ENCODE peak calls at places on chromosome 9, in seven cellular contexts. I is heart right ventricle; P is left cardiac atrium; M is activated T-helper 17 cell treated with anti-CD3 and anti-CD28 coated beads, Interleukin-2, amount 50 U/mL, for 72 hours; X is omental fat pad; L is activated CD8-positive, alpha-beta T cell treated with anti-CD3 and anti-CD28 coated beads, Interleukin-2, amount 10 ng/mL, durations not matched to agents 7 days and 5 days; V is aorta. H is an unnamed sample.

GRCh38 chr9:107615325-107615724 is 125.8 kb upstream of the KLF4 start:
- ATAC-seq in I (no peak), P (peak), M (no peak), X (peak), L (no peak), V (no peak), H (no peak)

GRCh38 chr9:132627120-132627519 is 42.7 kb downstream of the DDX31 start:
- ATAC-seq in I (no peak), P (no peak), M (no peak), X (no peak), L (no peak), V (no peak), H (no peak)

GRCh38 chr9:134377976-134378375 is 51.7 kb downstream of the RXRA start:
- ATAC-seq in I (no peak), P (peak), M (no peak), X (peak), L (no peak), V (no peak), H (no peak)

GRCh38 chr9:91073049-91073810 is 271.6 kb downstream of the SYK start:
- ATAC-seq in I (no peak), P (no peak), M (no peak), X (no peak), L (no peak), V (no peak), H (no peak)

GRCh38 chr9:116616304-116616914 is 70.7 kb upstream of the TRIM32 start:
- ATAC-seq in I (no peak), P (no peak), M (no peak), X (no peak), L (no peak), V (no peak), H (no peak)

GRCh38 chr9:89225587-89225986 is 47.0 kb upstream of the SHC3 start:
- ATAC-seq in I (no peak), P (peak), M (no peak), X (peak), L (no peak), V (peak), H (no peak)

GRCh38 chr9:15873573-15874177 is 320.8 kb downstream of the CCDC171 start:
- ATAC-seq in I (no peak), P (no peak), M (no peak), X (no peak), L (no peak), V (no peak), H (no peak)

GRCh38 chr9:84975926-84976325 is 306.4 kb downstream of the NTRK2 start:
- ATAC-seq in I (no peak), P (no peak), M (no peak), X (no peak), L (no peak), V (no peak), H (no peak)

GRCh38 chr9:76109953-76110352 is 219.5 kb downstream of the PCSK5 start:
- ATAC-seq in I (no peak), P (peak), M (no peak), X (no peak), L (no peak), V (peak), H (no peak)

GRCh38 chr9:79604149-79604548 is 32.4 kb downstream of the TLE4 start:
- ATAC-seq in I (no peak), P (no peak), M (peak), X (no peak), L (no peak), V (no peak), H (no peak)

GRCh38 chr9:137722481-137722880 is 103.7 kb downstream of the EHMT1 start:
- ATAC-seq in I (no peak), P (no peak), M (peak), X (no peak), L (peak), V (no peak), H (peak)

GRCh38 chr9:129761901-129762359 is 9.1 kb upstream of the PTGES start:
- ATAC-seq in I (peak), P (peak), M (no peak), X (peak), L (no peak), V (peak), H (no peak)

GRCh38 chr9:35140097-35140496 is 21.7 kb upstream of the UNC13B start:
- ATAC-seq in I (no peak), P (no peak), M (no peak), X (no peak), L (no peak), V (no peak), H (no peak)

GRCh38 chr9:1047605-1048235 is 2.4 kb upstream of the DMRT2 start:
- ATAC-seq in I (no peak), P (no peak), M (peak), X (no peak), L (peak), V (no peak), H (no peak)